ENCODE peak calls at places on chromosomes 12 and 14, in eight cellular contexts. Y, R, V, B, W, Q, M and N are unnamed samples.

GRCh38 chr12:24407884-24408283 is 458.4 kb upstream of the SOX5 start:
- DNase-seq in W (no peak), B (no peak), R (no peak), V (no peak), Y (no peak), M (no peak), Q (no peak), N (no peak)

GRCh38 chr12:47767197-47767724 is 5.8 kb upstream of the SLC48A1 start:
- DNase-seq in Q (no peak), Y (peak), R (no peak), B (no peak), V (peak), W (peak), M (peak), N (peak)

GRCh38 chr14:49621114-49621881 is 699 bp downstream of the MGAT2 start:
- DNase-seq in Q (no peak), V (peak), M (peak), R (peak), W (peak), B (no peak), Y (peak), N (no peak)

GRCh38 chr12:60257063-60257462 is 661.2 kb downstream of the SLC16A7 start:
- DNase-seq in B (no peak), R (no peak), W (peak), M (peak), Q (peak), Y (peak), V (peak), N (no peak)

GRCh38 chr12:98799822-98800221 is 154.7 kb downstream of the APAF1 start:
- DNase-seq in Y (no peak), M (no peak), W (no peak), V (no peak), R (no peak), B (no peak), Q (no peak), N (no peak)

GRCh38 chr12:22981711-22982110 is 356.7 kb downstream of the ETNK1 start:
- DNase-seq in Q (peak), V (peak), M (peak), R (no peak), Y (peak), B (no peak), W (peak), N (no peak)

GRCh38 chr14:76923422-76924362 is 97.5 kb downstream of the LRRC74A start:
- DNase-seq in V (no peak), R (no peak), Y (no peak), Q (no peak), W (no peak), M (no peak), B (no peak), N (no peak)

GRCh38 chr12:20183563-20183962 is 184.8 kb upstream of the PDE3A start:
- DNase-seq in M (peak), B (no peak), V (peak), R (no peak), Y (peak), W (peak), Q (peak), N (no peak)

GRCh38 chr12:108850854-108851573 is 6.4 kb downstream of the SSH1 start:
- DNase-seq in W (peak), Y (peak), R (no peak), Q (peak), V (peak), B (no peak), M (peak), N (no peak)

GRCh38 chr14:60274448-60274847 is 25.4 kb downstream of the PPM1A start:
- DNase-seq in Q (no peak), R (no peak), W (no peak), Y (no peak), B (no peak), M (no peak), V (no peak), N (no peak)

GRCh38 chr14:28143340-28143739 is 623.2 kb upstream of the FOXG1 start:
- DNase-seq in R (no peak), W (no peak), Y (no peak), V (no peak), Q (no peak), B (peak), M (no peak), N (peak)

GRCh38 chr12:109098142-109098652 is 800 bp downstream of the UNG start:
- DNase-seq in M (peak), B (no peak), Q (peak), R (no peak), V (no peak), Y (peak), W (peak), N (no peak)

GRCh38 chr12:110922652-110923051 is 2.3 kb upstream of the MYL2 start:
- DNase-seq in W (no peak), V (no peak), B (no peak), M (no peak), R (no peak), Q (no peak), Y (no peak), N (no peak)

GRCh38 chr12:25675808-25676207 is 122.7 kb upstream of the LMNTD1 start:
- DNase-seq in V (no peak), Y (peak), W (peak), R (no peak), M (peak), B (no peak), Q (peak), N (peak)

GRCh38 chr12:117513353-117513752 is 151.9 kb upstream of the NOS1 start:
- DNase-seq in M (no peak), Q (no peak), B (no peak), Y (no peak), V (no peak), W (no peak), R (no peak), N (no peak)

GRCh38 chr12:8156416-8156815 is 399 bp upstream of the ZNF705A start:
- DNase-seq in Y (no peak), V (no peak), R (no peak), B (no peak), W (no peak), Q (no peak), M (no peak), N (no peak)

GRCh38 chr12:85277900-85278597 is 2.0 kb upstream of the ALX1 start:
- DNase-seq in Q (peak), M (no peak), B (peak), V (no peak), R (no peak), Y (no peak), W (no peak), N (no peak)

GRCh38 chr14:93090826-93091583 is 24.7 kb downstream of the ITPK1 start:
- DNase-seq in Y (no peak), Q (no peak), W (peak), B (no peak), R (no peak), V (no peak), M (peak), N (no peak)

GRCh38 chr12:54329756-54330155 is 4.8 kb downstream of the COPZ1 start:
- DNase-seq in Y (no peak), V (no peak), R (no peak), W (no peak), M (no peak), Q (no peak), B (no peak), N (no peak)

GRCh38 chr12:121579981-121580868 is 598 bp downstream of the KDM2B start:
- DNase-seq in Y (peak), Q (peak), M (peak), R (peak), V (peak), B (peak), W (peak), N (no peak)

GRCh38 chr14:70036665-70037064 is 152.1 kb downstream of the SLC8A3 start:
- DNase-seq in B (peak), R (no peak), Y (no peak), V (peak), Q (no peak), M (no peak), W (no peak), N (no peak)

GRCh38 chr14:64549805-64550538 is at the start of gene PPP1R36:
- DNase-seq in R (no peak), Y (no peak), M (no peak), Q (no peak), W (no peak), V (no peak), B (no peak), N (no peak)

GRCh38 chr12:21618566-21618965 is 13.9 kb upstream of the GYS2 start:
- DNase-seq in W (no peak), Q (no peak), V (no peak), Y (no peak), M (no peak), B (no peak), R (no peak), N (no peak)

GRCh38 chr12:21617030-21617429 is 12.4 kb upstream of the GYS2 start:
- DNase-seq in V (no peak), M (no peak), B (no peak), Y (no peak), W (no peak), Q (no peak), R (no peak), N (no peak)

GRCh38 chr12:21614510-21614909 is 9.9 kb upstream of the GYS2 start:
- DNase-seq in B (no peak), Q (no peak), W (no peak), V (no peak), R (no peak), M (no peak), Y (no peak), N (no peak)

GRCh38 chr12:21613931-21614330 is 9.3 kb upstream of the GYS2 start:
- DNase-seq in R (no peak), M (peak), Y (no peak), B (no peak), V (peak), W (peak), Q (no peak), N (no peak)

DNA sequence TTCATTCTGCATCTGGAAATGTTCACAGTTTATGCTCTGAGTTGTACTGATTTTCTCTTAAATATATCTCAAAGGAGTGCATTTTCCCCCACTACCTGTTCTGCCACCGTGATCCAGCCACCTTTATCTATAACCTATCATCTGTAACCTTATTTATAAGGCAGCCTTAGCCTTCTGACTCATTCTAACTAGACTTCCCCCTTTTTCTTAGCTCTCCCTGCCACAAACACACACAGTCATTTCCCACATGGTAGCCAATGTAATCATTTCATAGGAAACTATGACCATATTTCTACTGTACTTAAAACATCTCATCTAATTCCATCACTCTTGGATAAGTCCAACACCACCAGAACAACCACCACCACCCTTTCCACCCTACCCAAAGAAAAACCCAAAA is 10.8 kb upstream of the GYS2 start:
- DNase-seq in M (peak), R (no peak), V (no peak), B (no peak), Y (no peak), Q (no peak), W (peak), N (no peak)
- H3K4me3 ChIP-seq in M (no peak), R (no peak), V (no peak), B (no peak), Y (no peak), Q (no peak), W (no peak), N (no peak)

GRCh38 chr12:91928501-91928900 is 217.1 kb downstream of the BTG1 start:
- DNase-seq in V (no peak), R (no peak), B (no peak), Q (no peak), W (no peak), Y (no peak), M (no peak), N (no peak)
- H3K4me3 ChIP-seq in V (no peak), R (no peak), B (no peak), Q (no peak), W (no peak), Y (no peak), M (no peak), N (no peak)

GRCh38 chr12:10716704-10717315 is 6.3 kb downstream of the YBX3 start:
- DNase-seq in R (peak), V (peak), Y (peak), B (no peak), W (peak), M (peak), Q (peak), N (peak)

GRCh38 chr12:10715491-10715890 is 7.6 kb downstream of the YBX3 start:
- DNase-seq in Y (no peak), R (no peak), Q (no peak), W (no peak), B (no peak), V (no peak), M (no peak), N (no peak)

GRCh38 chr12:10718279-10718821 is 4.8 kb downstream of the YBX3 start:
- DNase-seq in V (no peak), Q (peak), R (no peak), Y (peak), M (peak), B (no peak), W (peak), N (no peak)

GRCh38 chr12:10717410-10717809 is 5.7 kb downstream of the YBX3 start:
- DNase-seq in M (peak), R (no peak), B (no peak), V (no peak), W (peak), Q (peak), Y (peak), N (no peak)

DNA sequence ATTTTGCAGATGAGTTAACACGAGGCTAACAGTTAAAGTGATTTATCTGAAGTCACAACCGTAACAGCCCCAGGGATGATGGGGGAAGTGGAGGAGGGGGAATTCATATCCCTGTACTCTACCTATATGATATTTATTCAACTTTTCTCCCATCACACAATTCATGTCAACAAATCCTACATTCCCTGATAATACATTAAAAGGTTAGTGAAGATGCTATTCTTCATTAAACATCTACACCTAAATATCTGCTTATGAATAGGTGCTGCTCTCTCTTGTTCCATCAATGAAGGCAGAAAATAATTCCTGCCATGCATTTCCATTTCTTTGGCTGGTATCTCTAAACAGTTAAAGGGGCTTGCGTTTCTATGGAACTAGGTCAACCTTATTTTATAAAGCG is 6.8 kb downstream of the YBX3 start:
- DNase-seq in W (no peak), B (no peak), Y (no peak), Q (no peak), V (no peak), R (no peak), M (no peak), N (no peak)
- H3K4me3 ChIP-seq in W (no peak), B (no peak), Y (peak), Q (no peak), V (no peak), R (peak), M (peak), N (no peak)

DNA sequence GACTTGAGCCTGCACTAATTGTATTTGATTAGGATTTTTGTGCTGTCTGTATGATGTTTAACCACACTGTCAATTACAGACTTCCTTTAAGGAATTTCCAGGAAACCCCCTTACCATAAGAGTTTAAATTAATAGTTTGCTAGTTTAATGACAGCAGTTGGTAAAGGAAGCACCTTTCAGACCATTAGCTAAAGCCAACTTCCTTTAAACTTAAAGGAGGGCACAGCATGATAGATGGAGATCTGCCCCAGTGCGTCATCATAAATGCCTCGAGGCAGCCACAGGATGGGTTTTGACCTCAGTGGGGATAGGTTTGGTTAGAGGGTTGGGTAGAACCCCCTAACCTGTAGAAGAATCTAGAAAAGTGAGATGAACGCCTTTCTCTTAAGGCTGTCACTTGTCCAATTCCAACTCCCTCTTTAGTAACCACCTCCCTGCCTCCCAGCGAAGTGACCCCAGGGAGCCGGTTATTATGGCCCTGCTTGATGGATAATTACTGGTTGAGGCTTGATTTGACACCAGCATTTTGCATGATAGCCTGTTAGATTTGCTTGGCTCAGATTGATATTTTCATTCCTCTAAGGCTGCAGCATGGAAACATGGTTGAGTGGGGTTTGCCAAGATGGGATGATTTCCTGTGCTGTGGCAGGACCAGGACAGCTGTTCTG is 62.6 kb downstream of the CHST11 start:
- DNase-seq in M (no peak), R (no peak), W (no peak), V (no peak), B (no peak), Y (no peak), Q (no peak), N (no peak)
- H3K4me3 ChIP-seq in M (no peak), R (no peak), W (no peak), V (no peak), B (no peak), Y (no peak), Q (no peak), N (no peak)

DNA sequence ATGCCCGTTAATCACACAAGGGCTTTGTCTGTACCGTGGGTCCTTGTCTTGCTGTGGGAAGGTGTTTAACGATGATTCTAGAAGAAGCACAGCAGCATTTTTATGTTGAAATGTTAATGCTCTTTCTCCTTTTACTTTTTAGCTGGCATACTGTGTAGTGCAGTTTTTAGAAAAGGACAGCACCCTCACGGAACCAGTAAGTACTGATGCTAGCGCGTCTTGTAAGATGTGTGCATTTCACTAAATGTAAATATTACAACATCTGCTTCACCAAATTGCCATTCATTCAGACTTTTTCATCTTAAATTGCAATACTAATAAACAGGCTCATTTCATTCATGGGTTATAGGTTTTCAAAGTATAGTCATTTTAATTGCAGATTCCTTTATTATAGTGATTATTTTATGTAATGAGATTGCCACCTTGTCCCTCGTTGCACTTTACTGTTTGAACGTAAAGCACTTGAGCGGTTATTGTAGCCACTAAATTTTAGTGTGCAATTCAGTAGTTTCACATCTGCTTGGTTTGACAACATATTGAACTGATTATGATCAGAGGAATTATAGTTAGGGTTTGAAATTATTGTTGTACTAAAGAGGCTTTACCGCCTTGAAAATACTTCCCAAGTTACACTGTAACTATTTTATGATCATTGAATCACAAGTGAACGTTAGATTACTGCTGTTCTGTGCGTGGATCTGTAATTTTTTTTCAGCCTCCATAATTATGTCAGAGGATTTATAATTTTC is 69.8 kb upstream of the DYNC1H1 start:
- DNase-seq in V (no peak), Y (no peak), M (no peak), R (no peak), B (no peak), W (no peak), Q (no peak), N (no peak)
- H3K4me3 ChIP-seq in V (no peak), Y (no peak), M (no peak), R (no peak), B (no peak), W (no peak), Q (no peak), N (no peak)

DNA sequence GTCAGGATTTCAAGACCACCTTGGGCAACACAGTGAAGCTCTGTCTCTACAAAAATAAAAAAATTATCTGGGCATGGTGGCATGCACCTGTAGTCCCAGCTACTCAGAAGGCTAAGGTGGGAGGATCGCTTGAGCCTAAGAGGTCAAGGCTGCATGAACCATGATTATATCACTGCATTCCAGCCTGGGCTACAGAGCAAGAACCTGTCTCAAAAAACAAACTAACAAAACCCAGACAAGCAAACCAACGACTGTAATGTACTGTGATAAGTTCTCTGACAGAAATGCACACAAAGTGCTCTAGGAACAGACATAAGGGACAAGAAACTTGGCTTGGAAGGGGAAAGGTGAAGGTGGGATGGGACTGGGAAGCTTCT is 22.4 kb downstream of the ENTPD5 start:
- DNase-seq in Q (no peak), B (no peak), R (no peak), M (no peak), V (no peak), W (no peak), Y (no peak), N (no peak)
- H3K4me3 ChIP-seq in Q (no peak), B (no peak), R (no peak), M (no peak), V (no peak), W (no peak), Y (no peak), N (no peak)

DNA sequence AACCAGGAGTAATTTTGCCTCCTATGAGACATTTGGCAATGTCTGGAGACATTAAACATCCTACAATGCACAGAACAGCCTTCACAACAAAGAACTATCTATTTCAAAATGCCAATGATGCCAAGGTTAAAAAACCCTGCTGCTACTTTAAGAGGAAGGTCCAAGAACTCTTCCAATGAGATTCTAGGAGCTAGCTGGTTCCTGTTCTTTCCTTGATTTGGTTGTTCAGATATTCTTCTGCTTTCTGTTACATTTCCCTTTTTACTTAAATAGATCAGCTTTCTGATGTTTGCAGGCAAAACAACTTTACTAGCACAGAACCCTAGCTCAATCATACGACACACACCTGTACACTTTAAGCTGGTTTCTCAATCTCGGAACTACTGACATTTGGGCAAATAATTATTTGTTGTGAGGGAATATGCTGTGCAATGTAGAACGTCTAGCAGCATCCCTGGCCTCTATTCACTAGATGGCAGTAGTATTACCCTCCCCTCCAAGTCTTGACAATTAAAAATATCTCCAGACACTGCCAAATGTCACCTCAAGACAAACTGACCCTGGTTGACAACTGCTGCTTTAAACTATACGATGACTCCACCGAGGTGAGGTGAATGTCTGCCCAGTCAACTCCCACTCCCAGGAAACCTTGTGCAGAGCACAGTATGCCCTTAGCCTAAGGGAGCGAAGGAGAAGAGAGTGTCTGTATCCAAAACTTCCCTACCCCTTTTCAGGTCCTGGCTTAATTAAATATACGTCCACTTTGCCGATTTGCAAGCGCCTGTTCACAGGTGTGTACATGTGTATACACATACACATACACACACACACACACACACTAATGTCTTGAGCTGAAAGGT is 4.4 kb downstream of the BLTP3B start:
- DNase-seq in R (no peak), V (peak), M (peak), Y (peak), B (no peak), Q (peak), W (peak), N (no peak)
- H3K4me3 ChIP-seq in R (peak), V (no peak), M (no peak), Y (no peak), B (no peak), Q (no peak), W (no peak), N (no peak)